ENCODE peak calls at places on chromosomes 4 and X, in five cellular contexts. O is BJ, K is lower lobe of right lung, V is A549, G is PC-3. I is an unnamed sample.
A peak's percentile ranks its signal among the peaks of the same experiment; 100 is the strongest.

GRCh38 chr4:156575430-156576073 is 396.0 kb downstream of the PDGFC start:
- DNase-seq in O (no peak), K (no peak), V (no peak), G (peak; percentile 32), I (peak; percentile 62)

GRCh38 chr4:175542787-175543186 is 269.3 kb downstream of the GPM6A start:
- DNase-seq in O (no peak), K (no peak), V (no peak), G (peak; percentile 43), I (peak; percentile 4)

GRCh38 chr4:7192252-7193039 is at the start of gene SORCS2:
- DNase-seq in O (no peak), K (peak; percentile 65), V (peak; percentile 46), G (peak; percentile 68), I (peak; percentile 44)

GRCh38 chr4:54004463-54004862 is 59.9 kb downstream of the CHIC2 start:
- DNase-seq in O (no peak), K (no peak), V (no peak), G (no peak), I (no peak)

GRCh38 chr4:139660518-139661149 is 5.0 kb upstream of the MGST2 start:
- DNase-seq in O (no peak), K (no peak), V (no peak), G (no peak), I (peak; percentile 42)

GRCh38 chr4:138951764-138952163 is 63.8 kb upstream of the NOCT start:
- DNase-seq in O (no peak), K (no peak), V (no peak), G (peak; percentile 14), I (no peak)

GRCh38 chr4:1407657-1408333 is 1.6 kb upstream of the NKX1-1 start:
- DNase-seq in O (no peak), K (peak; percentile 25), V (no peak), G (no peak), I (no peak)

GRCh38 chr4:159677521-159677920 is 574.6 kb downstream of the RAPGEF2 start:
- DNase-seq in O (no peak), K (no peak), V (no peak), G (no peak), I (peak; percentile 64)

GRCh38 chrX:25531096-25531495 is 515.3 kb upstream of the ARX start:
- DNase-seq in O (no peak), K (no peak), V (no peak), G (no peak), I (peak; percentile 24)

DNA sequence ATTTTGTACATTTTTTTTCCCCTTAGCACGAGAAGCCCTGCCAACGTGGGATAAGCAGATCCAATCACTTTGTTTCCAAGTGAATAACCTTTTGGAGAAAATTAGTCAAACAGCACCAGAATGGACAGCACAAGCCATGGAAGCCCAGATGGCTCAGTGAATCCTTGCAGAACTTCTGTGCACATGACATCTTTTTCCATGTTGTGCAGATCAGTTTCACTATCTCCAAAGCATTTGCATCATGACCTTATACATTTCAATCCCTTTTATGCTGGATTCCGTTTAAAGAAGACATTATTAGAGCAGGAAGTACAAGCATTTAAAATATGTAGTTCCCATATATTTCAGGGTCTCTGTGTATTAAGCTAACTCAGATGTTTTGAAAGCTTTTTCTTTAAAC is 39.3 kb downstream of the PLAC8 start:
- DNase-seq in O (no peak), K (no peak), V (no peak), G (no peak), I (no peak)
- H3K4me3 ChIP-seq in O (no peak overlapping the region), K (no peak overlapping the region), V (no peak overlapping the region), G (no peak overlapping the region), I (no peak overlapping the region)

GRCh38 chr4:48483006-48483776 is at the start of gene SLC10A4:
- DNase-seq in O (no peak), K (peak; percentile 47), V (peak; percentile 6), G (no peak), I (no peak)

GRCh38 chr4:48478273-48478672 is 4.9 kb upstream of the SLC10A4 start:
- DNase-seq in O (no peak), K (no peak), V (no peak), G (no peak), I (no peak)

GRCh38 chr4:48484494-48485168 is 1.5 kb downstream of the SLC10A4 start:
- DNase-seq in O (no peak), K (no peak), V (no peak), G (no peak), I (no peak)

GRCh38 chr4:48481581-48481980 is 1.6 kb upstream of the SLC10A4 start:
- DNase-seq in O (no peak), K (no peak), V (no peak), G (no peak), I (no peak)

DNA sequence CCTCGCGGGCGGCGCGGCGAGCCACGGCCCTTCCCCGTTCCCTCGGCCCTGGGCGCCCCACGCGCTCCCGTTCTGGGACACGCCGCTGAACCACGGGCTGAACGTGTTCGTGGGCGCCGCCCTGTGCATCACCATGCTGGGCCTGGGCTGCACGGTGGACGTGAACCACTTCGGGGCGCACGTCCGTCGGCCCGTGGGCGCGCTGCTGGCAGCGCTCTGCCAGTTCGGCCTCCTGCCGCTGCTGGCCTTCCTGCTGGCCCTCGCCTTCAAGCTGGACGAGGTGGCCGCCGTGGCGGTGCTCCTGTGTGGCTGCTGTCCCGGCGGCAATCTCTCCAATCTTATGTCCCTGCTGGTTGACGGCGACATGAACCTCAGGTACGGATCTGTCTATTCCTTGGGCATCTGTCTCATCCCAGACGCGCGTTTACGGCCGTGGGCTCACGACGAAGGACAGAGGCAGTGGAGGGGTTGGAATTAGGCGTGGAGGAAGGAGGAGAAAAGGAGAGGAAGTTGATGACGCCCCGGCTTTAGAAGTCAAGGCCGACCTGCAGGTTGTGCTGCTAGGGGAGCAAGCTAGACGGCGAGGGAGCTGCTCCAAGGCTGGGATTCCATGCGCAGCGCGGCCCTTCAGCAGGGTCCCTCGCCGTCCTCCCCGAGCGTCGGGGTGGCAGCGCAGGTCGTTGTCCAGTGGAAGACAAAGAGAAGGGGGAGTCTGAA is 792 bp downstream of the SLC10A4 start:
- DNase-seq in O (no peak), K (peak; percentile 49), V (peak; percentile 13), G (no peak), I (no peak)
- TF ChIP-seq CTCF in O (no peak), K (no peak), V (no peak), G (no peak), I (no peak)

DNA sequence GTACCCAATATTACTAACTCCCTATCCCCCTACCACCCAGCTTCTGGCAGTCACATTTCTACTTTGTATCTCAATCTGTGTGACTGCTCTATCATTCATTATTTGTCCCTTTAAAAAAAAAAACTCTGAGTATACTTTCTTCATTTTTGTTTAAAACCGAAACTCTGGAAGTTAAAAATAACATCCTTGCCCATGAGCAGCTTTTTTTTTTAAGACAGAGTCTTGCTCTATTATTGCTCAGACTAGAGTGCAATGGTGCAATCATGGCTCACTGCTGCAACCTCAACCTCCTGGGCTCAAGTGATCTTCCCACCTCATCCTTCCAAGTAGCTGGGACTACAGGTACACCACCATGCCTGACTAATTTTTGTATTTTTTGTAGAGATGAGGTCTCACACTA is 15.8 kb downstream of the UBE2K start:
- DNase-seq in O (no peak), K (no peak), V (no peak), G (no peak), I (peak; percentile 46)
- H3K4me3 ChIP-seq in O (no peak overlapping the region), K (no peak overlapping the region), V (no peak overlapping the region), G (no peak overlapping the region), I (no peak overlapping the region)

DNA sequence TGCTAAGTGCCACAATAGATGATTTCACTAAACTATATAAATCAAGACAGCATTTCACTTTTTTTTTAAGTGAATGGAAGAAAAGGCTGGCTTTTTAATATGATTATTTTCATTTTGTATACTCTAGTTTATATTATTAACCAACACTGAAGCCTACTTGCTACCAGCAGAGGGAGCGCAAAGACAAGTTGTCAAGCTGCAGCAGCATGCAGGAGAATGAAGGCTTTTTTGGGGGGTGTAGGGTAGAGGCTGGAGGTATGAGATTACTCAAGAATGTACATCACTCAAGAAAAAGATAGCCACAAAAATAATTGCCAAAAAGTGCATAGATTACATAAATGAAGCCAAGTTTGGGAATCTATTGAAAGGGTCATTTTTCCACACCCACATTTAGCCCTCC is 519.5 kb downstream of the FGF13 start:
- DNase-seq in O (no peak), K (no peak), V (peak; percentile 32), G (peak; percentile 50), I (peak; percentile 2)
- TF ChIP-seq CTCF in O (no peak), K (no peak), V (peak; percentile 37), G (peak; percentile 77), I (peak; percentile 14)

DNA sequence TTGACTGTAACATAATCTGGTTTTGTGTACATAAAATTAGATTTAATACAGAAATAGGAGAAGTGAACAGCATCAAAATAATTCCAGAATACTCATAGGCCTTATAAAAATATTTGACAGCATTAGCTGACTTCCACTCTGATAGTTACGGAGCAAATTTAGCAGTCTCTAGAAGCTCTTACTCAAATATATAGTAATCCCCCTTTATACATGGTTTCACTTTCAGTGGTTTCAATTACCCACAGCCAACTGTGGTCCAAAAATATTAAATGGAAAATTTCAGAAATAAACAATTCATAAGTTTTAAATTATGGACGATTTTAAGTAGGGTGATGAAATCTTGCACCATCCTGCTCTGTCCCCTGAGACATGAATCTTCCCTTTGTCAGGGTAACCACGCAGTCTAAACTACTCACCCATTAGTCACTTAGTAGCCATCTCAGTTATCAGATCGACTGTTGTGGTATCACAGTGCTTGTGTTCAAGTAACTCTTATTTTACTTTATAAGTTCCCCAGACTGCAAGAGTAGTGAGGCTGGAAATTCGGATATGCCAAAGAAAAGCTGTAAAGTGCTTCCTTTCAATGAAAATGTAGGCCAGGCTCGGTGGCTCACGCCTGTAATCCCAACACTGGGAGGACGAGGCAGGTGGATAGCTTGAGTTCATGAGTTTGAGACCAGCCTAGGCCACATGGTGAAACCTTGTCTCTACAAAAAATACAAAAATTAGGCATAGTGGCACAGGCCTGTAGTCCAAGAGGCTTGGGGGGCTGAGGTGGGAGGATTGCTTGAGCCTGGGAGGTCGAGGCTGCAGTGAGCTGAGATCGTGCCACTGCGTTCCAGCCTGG is 17.2 kb upstream of the RTL9 start:
- DNase-seq in O (peak; percentile 63), K (no peak), V (peak; percentile 42), G (peak; percentile 78), I (peak; percentile 92)
- H3K4me3 ChIP-seq in O (no peak overlapping the region), K (no peak overlapping the region), V (no peak overlapping the region), G (peak overlapping the region; percentile 52), I (no peak overlapping the region)